ENCODE peak calls at places on chromosomes 2 and 18, in six cellular contexts. F, M, J, H, B and E are unnamed samples.

GRCh38 chr2:46568212-46569009 is 89.0 kb downstream of the TMEM247 start:
- DNase-seq in F (no peak), M (no peak), J (no peak), H (no peak), B (no peak), E (no peak)

GRCh38 chr18:22822024-22822423 is 111.1 kb upstream of the RBBP8 start:
- DNase-seq in F (no peak), M (peak), J (no peak), H (no peak), B (peak), E (peak)

GRCh38 chr2:28658369-28658768 is 93.3 kb upstream of the PPP1CB start:
- DNase-seq in F (no peak), M (peak), J (no peak), H (no peak), B (no peak), E (no peak)

GRCh38 chr18:73261923-73262322 is 394.1 kb upstream of the NETO1 start:
- DNase-seq in F (no peak), M (no peak), J (no peak), H (no peak), B (no peak), E (no peak)

GRCh38 chr2:230160112-230160660 is 59.6 kb downstream of the SP110 start:
- DNase-seq in F (peak), M (peak), J (peak), H (no peak), B (peak), E (no peak)

GRCh38 chr18:61655630-61656029 is 237.2 kb downstream of the RNF152 start:
- DNase-seq in F (no peak), M (no peak), J (no peak), H (no peak), B (no peak), E (no peak)

GRCh38 chr2:47265751-47266231 is 110.7 kb upstream of the STPG4 start:
- DNase-seq in F (no peak), M (no peak), J (peak), H (no peak), B (no peak), E (no peak)

GRCh38 chr2:64845273-64845905 is 143.8 kb upstream of the SLC1A4 start:
- DNase-seq in F (no peak), M (no peak), J (no peak), H (no peak), B (no peak), E (no peak)

GRCh38 chr18:36511791-36512352 is 214.4 kb downstream of the FHOD3 start:
- DNase-seq in F (no peak), M (peak), J (peak), H (no peak), B (no peak), E (no peak)

GRCh38 chr18:68991281-68991680 is 193.4 kb downstream of the CCDC102B start:
- DNase-seq in F (no peak), M (peak), J (no peak), H (no peak), B (no peak), E (no peak)

DNA sequence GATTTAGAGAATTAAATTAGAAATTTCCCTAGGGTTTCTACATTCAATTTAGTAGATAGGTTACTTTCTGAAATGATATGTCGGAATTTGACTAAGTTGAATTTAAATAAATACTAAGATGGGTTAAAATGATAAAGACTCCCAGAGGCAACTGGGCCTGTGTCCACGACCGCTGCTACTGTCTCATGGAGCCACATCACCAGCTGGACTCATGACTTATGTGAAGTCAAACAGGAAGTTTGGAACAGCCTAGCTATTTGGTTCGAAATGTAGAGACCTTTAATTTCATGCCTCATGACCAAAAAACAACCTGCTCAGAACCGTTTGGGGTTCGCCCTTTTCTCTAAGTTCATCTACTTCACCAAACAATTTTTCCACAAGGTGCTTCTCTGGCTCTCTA is 22.2 kb downstream of the GRHL1 start:
- DNase-seq in F (no peak), M (no peak), J (no peak), H (no peak), B (no peak), E (no peak)
- H3K27ac ChIP-seq in F (no peak), M (peak), J (no peak), H (no peak), B (no peak), E (peak)

GRCh38 chr18:9188359-9189231 is 52.0 kb downstream of the ANKRD12 start:
- DNase-seq in F (no peak), M (no peak), J (no peak), H (no peak), B (no peak), E (no peak)
- H3K4me3 ChIP-seq in F (no peak), M (no peak), J (no peak), H (no peak), B (no peak), E (no peak)

GRCh38 chr18:14144628-14144895 is 12.3 kb upstream of the ZNF519 start:
- DNase-seq in F (no peak), M (no peak), J (no peak), H (no peak), B (no peak), E (no peak)
- H3K27ac ChIP-seq in F (no peak), M (no peak), J (no peak), H (no peak), B (no peak), E (no peak)

DNA sequence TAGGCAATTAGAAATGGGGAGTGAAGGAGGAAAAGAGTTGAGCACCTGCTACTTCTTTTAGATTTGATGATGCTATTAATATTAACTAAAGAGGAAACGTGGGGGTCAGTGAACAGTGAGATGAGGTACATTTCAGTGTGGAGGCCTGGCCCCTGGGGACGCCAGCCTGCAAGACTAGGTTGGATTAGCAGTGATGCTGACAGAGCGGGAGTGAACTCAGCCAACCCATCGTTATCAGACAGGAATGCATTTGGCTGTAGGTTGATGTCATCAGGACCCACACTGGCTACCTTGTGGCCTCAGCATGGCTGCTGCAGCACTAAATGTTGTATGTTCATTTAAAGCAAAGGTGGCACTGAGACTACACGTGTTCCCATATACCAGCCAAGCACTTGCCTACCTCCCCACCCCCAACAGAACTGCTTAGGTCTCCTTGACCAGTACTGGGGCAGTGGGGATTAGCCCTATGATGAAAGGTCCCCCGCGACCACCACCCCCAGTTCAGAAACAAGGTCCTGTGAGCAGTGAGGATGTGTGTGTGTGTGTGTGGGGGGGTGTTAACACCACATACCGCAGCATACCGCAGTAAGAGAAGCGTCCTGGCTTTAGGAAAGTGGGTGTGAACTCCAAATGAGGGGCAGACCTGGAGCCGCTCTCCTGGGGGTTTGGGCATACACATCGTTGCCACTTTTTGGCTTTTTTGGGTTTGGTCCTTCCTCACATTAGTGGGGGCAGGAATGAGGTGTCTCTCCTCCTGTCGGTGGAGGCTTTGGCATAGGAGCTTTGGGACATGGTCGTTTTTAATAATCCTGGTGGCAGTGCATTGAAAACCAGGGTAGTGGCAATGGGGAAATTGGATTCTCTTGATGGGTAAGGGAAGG is 26.1 kb downstream of the DGKD start:
- DNase-seq in F (no peak), M (peak), J (no peak), H (no peak), B (no peak), E (no peak)
- H3K4me3 ChIP-seq in F (no peak), M (no peak), J (no peak), H (no peak), B (no peak), E (no peak)

GRCh38 chr2:58798787-58799186 is 557.7 kb upstream of the FANCL start:
- DNase-seq in F (no peak), M (no peak), J (no peak), H (no peak), B (no peak), E (no peak)
- H3K27ac ChIP-seq in F (no peak), M (no peak), J (no peak), H (no peak), B (no peak), E (no peak)

DNA sequence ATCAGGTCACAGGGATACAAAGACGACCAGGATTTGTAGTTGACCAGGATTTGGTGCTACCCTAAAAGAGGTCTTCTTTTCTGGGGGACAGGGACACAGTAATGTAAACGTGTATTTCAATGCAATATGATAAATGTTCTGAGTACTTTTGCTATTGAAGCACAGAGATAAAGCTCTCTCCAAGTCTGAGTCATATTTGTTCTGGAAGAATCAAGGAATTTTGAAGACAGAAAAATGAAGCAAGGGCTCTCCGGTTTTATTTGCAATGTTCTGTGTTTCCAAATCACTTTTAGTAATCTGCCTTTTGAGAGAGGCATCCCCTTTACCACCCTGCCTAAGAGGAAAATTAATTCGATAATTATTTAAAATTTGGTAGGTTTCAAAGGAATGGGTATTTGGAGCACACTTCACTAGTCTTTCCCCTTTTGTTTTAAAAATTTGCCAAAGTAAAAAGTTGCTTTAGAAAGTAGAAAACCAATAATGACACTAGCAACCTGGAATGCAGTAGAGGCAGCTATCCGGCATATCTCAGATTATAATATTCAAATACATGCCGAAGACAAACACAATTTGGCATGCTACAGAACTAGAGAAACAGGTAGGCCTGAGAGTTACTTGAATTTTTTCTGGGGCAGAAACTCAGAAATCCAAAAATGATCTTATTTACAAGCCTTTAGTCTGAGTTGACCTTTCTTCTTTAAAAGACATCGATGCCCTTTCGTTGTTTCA is 82.7 kb downstream of the MREG start:
- DNase-seq in F (no peak), M (peak), J (no peak), H (no peak), B (no peak), E (no peak)
- H3K4me3 ChIP-seq in F (no peak), M (no peak), J (no peak), H (no peak), B (no peak), E (no peak)

DNA sequence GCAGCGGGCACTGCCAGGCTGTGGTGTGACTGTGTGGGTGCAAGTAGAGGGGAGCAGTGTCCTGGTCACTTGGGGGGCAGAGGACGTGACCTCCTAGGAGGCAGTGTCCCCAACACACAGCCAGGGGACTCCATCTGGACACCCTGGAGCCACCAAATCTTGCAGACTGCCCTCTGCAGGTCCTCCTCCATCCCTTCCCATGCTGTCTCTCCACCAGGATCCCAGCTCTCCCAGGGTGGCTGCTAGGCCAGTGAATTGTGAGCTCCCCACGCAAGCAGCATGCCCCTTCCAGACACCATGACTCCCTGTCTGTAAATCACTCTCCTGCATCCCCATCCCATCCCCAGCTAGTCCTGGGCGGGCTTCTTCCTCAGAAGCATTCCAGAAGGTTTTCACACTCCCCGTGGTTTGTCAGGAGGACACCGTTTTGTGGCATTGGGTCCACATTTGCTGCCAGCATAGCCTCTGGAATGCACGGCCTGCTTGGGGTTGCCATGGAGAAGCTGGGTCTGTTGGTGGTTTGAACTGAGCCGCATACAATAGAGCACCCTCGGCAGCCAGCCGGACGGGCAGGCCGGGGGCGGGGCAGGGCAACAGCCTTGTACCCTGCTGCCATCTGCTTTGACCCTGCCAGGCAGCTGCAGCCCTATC is 210.7 kb downstream of the KLHL29 start:
- DNase-seq in F (peak), M (peak), J (no peak), H (no peak), B (no peak), E (peak)
- H3K27ac ChIP-seq in F (no peak), M (no peak), J (no peak), H (peak), B (no peak), E (peak)

GRCh38 chr2:66443977-66444855 is 9.3 kb downstream of the MEIS1 start:
- DNase-seq in F (peak), M (no peak), J (no peak), H (no peak), B (no peak), E (no peak)

GRCh38 chr2:66445781-66446177 is 10.9 kb downstream of the MEIS1 start:
- DNase-seq in F (peak), M (no peak), J (no peak), H (no peak), B (no peak), E (no peak)

GRCh38 chr2:66441651-66442365 is 6.9 kb downstream of the MEIS1 start:
- DNase-seq in F (no peak), M (no peak), J (no peak), H (no peak), B (no peak), E (no peak)

GRCh38 chr2:66445076-66445724 is 10.3 kb downstream of the MEIS1 start:
- DNase-seq in F (peak), M (no peak), J (no peak), H (no peak), B (no peak), E (no peak)

DNA sequence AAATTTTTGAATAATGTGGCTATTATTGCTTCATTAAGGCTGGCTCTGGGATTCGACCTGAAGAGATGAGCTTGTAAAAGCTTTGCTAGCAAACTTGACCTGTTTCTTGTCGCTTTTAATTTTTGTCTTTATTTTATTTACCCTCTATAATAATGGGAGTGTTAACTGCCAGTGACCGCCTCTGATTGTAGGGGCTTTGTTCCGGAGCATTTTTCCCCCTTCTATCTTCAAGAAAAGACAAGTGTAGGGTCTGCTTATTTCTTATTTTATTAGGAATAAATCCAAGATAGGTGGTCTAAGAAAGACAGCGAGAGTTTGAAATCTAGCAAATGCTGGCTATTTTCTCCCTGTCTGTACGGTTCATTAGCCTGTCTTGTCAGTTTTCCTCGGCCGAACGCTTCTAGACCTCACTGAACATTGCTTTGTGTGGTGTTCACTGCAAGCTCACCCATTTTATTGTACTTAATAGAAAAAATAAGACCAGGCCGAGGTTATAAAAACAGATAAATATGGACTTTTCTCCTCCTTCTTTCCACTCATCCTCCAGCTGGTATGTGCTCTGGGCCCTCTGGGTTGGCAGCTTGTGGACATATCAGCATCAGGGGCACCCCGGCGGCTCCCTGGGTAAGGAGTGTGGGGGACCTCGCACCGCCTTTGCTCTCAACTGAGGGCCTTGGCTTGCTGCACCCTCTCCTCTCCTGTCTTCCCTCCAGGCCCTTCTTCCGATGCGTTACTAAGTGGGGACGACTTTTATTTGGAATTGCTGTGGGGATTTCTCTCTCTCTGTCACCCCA is 8.5 kb downstream of the MEIS1 start:
- DNase-seq in F (peak), M (no peak), J (no peak), H (no peak), B (no peak), E (no peak)
- H3K4me3 ChIP-seq in F (peak), M (peak), J (no peak), H (peak), B (no peak), E (no peak)